ENCODE peak calls at places on chromosomes 16 and 17, in eight cellular contexts. N, U, A, B, G, P, S and X are unnamed samples.

GRCh38 chr17:17837966-17838962 is 1.5 kb upstream of the SREBF1 start:
- DNase-seq in P (peak), A (no peak), N (peak), S (no peak), B (no peak), G (no peak), U (no peak), X (no peak)

GRCh38 chr16:74455213-74455612 is 33.9 kb upstream of the CLEC18B start:
- DNase-seq in G (no peak), U (no peak), P (no peak), A (peak), B (peak), S (peak), N (no peak), X (no peak)

GRCh38 chr16:85716680-85717038 is 27.9 kb upstream of the GINS2 start:
- DNase-seq in N (no peak), B (no peak), G (no peak), A (no peak), U (no peak), P (no peak), S (no peak), X (no peak)

GRCh38 chr17:60577147-60577925 is 22.7 kb upstream of the PPM1D start:
- DNase-seq in G (no peak), N (peak), A (peak), B (no peak), P (no peak), U (no peak), S (no peak), X (no peak)

GRCh38 chr16:26772503-26772902 is 294.2 kb upstream of the C16orf82 start:
- DNase-seq in U (no peak), A (no peak), N (no peak), G (no peak), S (no peak), B (no peak), P (no peak), X (no peak)

GRCh38 chr16:11254913-11255736 is 879 bp downstream of the SOCS1 start:
- DNase-seq in P (peak), N (no peak), A (no peak), G (no peak), U (no peak), S (no peak), B (no peak), X (no peak)

GRCh38 chr16:30368122-30368791 is 2.0 kb downstream of the TBC1D10B start:
- DNase-seq in A (no peak), S (peak), N (no peak), B (no peak), G (no peak), U (no peak), P (peak), X (no peak)

GRCh38 chr16:49883111-49883829 is 27.4 kb upstream of the ZNF423 start:
- DNase-seq in A (no peak), B (no peak), U (no peak), G (no peak), P (no peak), N (no peak), S (no peak), X (no peak)

GRCh38 chr16:86363836-86364618 is 146.3 kb upstream of the FOXF1 start:
- DNase-seq in P (no peak), A (no peak), B (no peak), S (no peak), G (no peak), N (no peak), U (no peak), X (no peak)

GRCh38 chr17:49519781-49520180 is 24.7 kb downstream of the NGFR start:
- DNase-seq in B (no peak), G (no peak), S (no peak), A (no peak), N (no peak), P (peak), U (no peak), X (no peak)

GRCh38 chr16:29745853-29746345 is at the start of gene C16orf54:
- DNase-seq in G (peak), S (no peak), A (no peak), N (peak), B (no peak), P (peak), U (peak), X (peak)

GRCh38 chr16:82713778-82714177 is 87.0 kb downstream of the CDH13 start:
- DNase-seq in G (no peak), U (no peak), P (no peak), N (no peak), B (no peak), S (no peak), A (no peak), X (no peak)

GRCh38 chr17:30234954-30235353 is 543 bp downstream of the SLC6A4 start:
- DNase-seq in S (no peak), G (no peak), P (no peak), U (no peak), B (no peak), N (no peak), A (no peak), X (no peak)

GRCh38 chr17:8147141-8147804 is 4.9 kb downstream of the PER1 start:
- DNase-seq in S (no peak), B (no peak), N (no peak), P (no peak), A (no peak), U (no peak), G (no peak), X (no peak)